ENCODE peak calls at places on chromosomes 16 and 17, in seven cellular contexts. L is prostate gland; Y is transverse colon; X is K562; V is CD8-positive, alpha-beta T cell; P is Caco-2; Q is lower lobe of right lung. H is an unnamed sample.

GRCh38 chr16:76441391-76441790 is 164.2 kb downstream of the CNTNAP4 start:
- DNase-seq in L (no peak), Y (no peak), P (no peak), V (no peak), Q (no peak), X (no peak), H (no peak)

GRCh38 chr17:40517981-40518380 is 16.6 kb upstream of the TNS4 start:
- DNase-seq in X (no peak), Y (no peak), Q (no peak), V (no peak), P (no peak), L (no peak), H (no peak)

GRCh38 chr17:78342438-78343098 is 17.3 kb downstream of the SOCS3 start:
- DNase-seq in Y (no peak), V (no peak), X (no peak), P (no peak), Q (peak; percentile 53), L (no peak), H (no peak)

GRCh38 chr16:84518804-84519341 is 14.4 kb upstream of the MEAK7 start:
- DNase-seq in L (no peak), Y (peak; percentile 50), P (no peak), V (peak; percentile 46), Q (peak; percentile 37), X (no peak), H (no peak)

GRCh38 chr16:76970087-76970744 is 220.8 kb upstream of the MON1B start:
- DNase-seq in L (no peak), V (no peak), Q (no peak), Y (no peak), X (no peak), P (no peak), H (no peak)

GRCh38 chr17:40813804-40814203 is 8.6 kb downstream of the KRT10 start:
- DNase-seq in V (no peak), Y (no peak), P (no peak), X (no peak), L (no peak), Q (no peak), H (no peak)

GRCh38 chr17:48382989-48383388 is 47.0 kb downstream of the SKAP1 start:
- DNase-seq in V (no peak), P (no peak), X (no peak), Y (no peak), Q (no peak), L (no peak), H (no peak)

GRCh38 chr16:74275031-74275636 is 21.5 kb upstream of the PSMD7 start:
- DNase-seq in V (no peak), Y (no peak), X (peak; percentile 39), L (no peak), Q (no peak), P (peak; percentile 20), H (no peak)

GRCh38 chr17:55023626-55024025 is 55.1 kb downstream of the STXBP4 start:
- DNase-seq in X (no peak), Y (no peak), P (no peak), Q (no peak), V (no peak), L (no peak), H (no peak)

GRCh38 chr17:46056800-46057304 is 57.8 kb downstream of the STH start:
- DNase-seq in X (no peak), V (no peak), Y (no peak), Q (no peak), L (no peak), P (no peak), H (no peak)

GRCh38 chr17:29936724-29937123 is 4.7 kb upstream of the EFCAB5 start:
- DNase-seq in L (no peak), Y (no peak), P (no peak), X (no peak), Q (no peak), V (no peak), H (no peak)

GRCh38 chr17:33904438-33904837 is 350.6 kb upstream of the CCL2 start:
- DNase-seq in L (no peak), V (no peak), P (no peak), Y (no peak), Q (no peak), X (peak; percentile 86), H (no peak)

GRCh38 chr17:39738568-39738901 is 797 bp downstream of the GRB7 start:
- DNase-seq in Y (peak; percentile 76), Q (no peak), P (peak; percentile 70), V (no peak), X (peak; percentile 49), L (peak; percentile 74), H (no peak)

GRCh38 chr17:2174048-2174447 is 119.1 kb downstream of the HIC1 start:
- DNase-seq in P (no peak), L (no peak), Q (no peak), X (no peak), Y (no peak), V (no peak), H (no peak)

GRCh38 chr17:5702951-5703510 is 118.7 kb upstream of the NLRP1 start:
- DNase-seq in V (no peak), L (no peak), Y (no peak), Q (no peak), X (no peak), P (no peak), H (no peak)

GRCh38 chr16:26710475-26710874 is 356.3 kb upstream of the C16orf82 start:
- DNase-seq in X (no peak), P (no peak), Q (no peak), L (no peak), Y (no peak), V (no peak), H (no peak)

GRCh38 chr17:55285340-55286301 is 20.9 kb downstream of the HLF start:
- DNase-seq in P (peak; percentile 75), X (no peak), L (peak; percentile 94), V (no peak), Y (peak; percentile 87), Q (peak; percentile 88), H (no peak)

GRCh38 chr17:7848665-7849184 is 6.1 kb upstream of the TMEM88 start:
- DNase-seq in L (no peak), P (no peak), Q (no peak), V (no peak), Y (no peak), X (no peak), H (no peak)

GRCh38 chr16:2830355-2830695 is 222 bp downstream of the ZG16B start:
- DNase-seq in X (no peak), L (no peak), V (no peak), P (no peak), Y (no peak), Q (no peak), H (no peak)

GRCh38 chr16:2829501-2830354 is at the start of gene ZG16B:
- DNase-seq in V (no peak), Q (peak; percentile 42), X (no peak), P (no peak), L (peak; percentile 88), Y (peak; percentile 65), H (no peak)

GRCh38 chr16:2828521-2828840 is 1.6 kb upstream of the ZG16B start:
- DNase-seq in Q (peak; percentile 42), X (no peak), V (no peak), L (no peak), P (no peak), Y (no peak), H (no peak)

GRCh38 chr16:2827831-2828520 is 2.1 kb upstream of the ZG16B start:
- DNase-seq in V (no peak), X (no peak), L (no peak), Y (no peak), Q (peak; percentile 25), P (no peak), H (no peak)

DNA sequence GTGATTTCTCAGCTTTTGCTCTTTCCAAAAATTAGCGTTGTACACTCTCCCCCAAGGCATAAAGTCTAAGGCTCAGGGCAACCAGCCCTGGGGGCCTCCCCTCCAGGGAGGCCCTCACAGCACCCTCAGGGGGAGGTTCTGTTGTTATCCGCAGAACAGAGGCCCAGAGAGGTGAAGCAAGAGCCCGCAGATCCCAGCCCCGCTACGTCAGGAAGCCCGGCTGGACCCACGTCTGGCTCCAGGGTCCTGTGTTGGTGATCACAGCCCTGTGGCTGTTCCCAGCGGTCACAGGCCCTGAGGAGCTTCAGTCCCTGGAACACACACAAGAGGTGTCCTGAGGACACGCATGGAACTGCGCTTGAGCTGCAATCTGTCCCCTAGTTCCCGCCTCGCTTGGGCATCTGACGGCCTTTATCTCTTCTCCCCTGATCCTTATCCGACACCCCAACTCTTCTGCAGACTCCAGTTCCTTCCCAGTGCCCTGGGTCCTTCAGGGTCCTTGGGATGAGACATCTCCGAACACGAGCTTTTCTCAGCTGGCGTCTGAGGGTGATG is 1.1 kb upstream of the ZG16B start:
- DNase-seq in Q (peak; percentile 16), P (no peak), X (no peak), Y (no peak), V (no peak), L (no peak), H (no peak)
- H3K4me3 ChIP-seq in Q (no peak overlapping the region), P (no peak overlapping the region), X (no peak overlapping the region), Y (no peak overlapping the region), V (no peak overlapping the region), L (no peak overlapping the region), H (no peak overlapping the region)

DNA sequence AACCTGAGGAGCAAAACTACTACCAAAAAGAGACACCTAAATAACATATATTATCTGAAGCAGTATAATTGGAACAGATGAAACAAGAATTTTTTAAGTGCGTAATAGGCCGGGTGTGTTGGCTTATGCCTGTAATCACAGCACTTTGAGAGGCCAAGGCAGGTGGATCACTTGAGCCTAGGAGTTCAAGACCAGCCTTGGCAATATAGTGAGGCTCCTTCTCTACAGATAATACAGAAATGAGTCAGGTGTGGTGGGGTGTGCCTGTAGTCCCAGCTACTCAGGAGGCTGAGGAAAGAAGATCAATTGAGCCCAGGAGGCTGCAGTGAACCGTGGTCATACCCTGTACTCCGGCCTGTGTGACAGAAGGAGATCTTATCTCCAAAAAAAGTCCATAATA is 294.2 kb upstream of the AXIN2 start:
- DNase-seq in P (no peak), X (no peak), V (no peak), Q (no peak), Y (no peak), L (no peak), H (no peak)
- H3K4me1 ChIP-seq in P (no peaks in the 10 kb centered on the region), X (no peaks in the 10 kb centered on the region), V (no peaks in the 10 kb centered on the region), Q (no peaks in the 10 kb centered on the region), Y (no peaks in the 10 kb centered on the region), L (no peaks in the 10 kb centered on the region), H (no peaks in the 10 kb centered on the region)

GRCh38 chr17:75981019-75981615 is 2.1 kb downstream of the TEN1 start:
- DNase-seq in X (no peak), Q (no peak), Y (no peak), V (no peak), P (no peak), L (no peak), H (no peak)
- H3K4me3 ChIP-seq in X (no peak overlapping the region), Q (no peak overlapping the region), Y (no peak overlapping the region), V (no peak overlapping the region), P (no peak overlapping the region), L (no peak overlapping the region), H (no peak overlapping the region)

GRCh38 chr16:57473176-57473840 is 10.8 kb downstream of the POLR2C start:
- DNase-seq in Y (no peak), X (no peak), Q (no peak), P (no peak), L (no peak), V (no peak), H (no peak)

GRCh38 chr16:57474671-57475661 is 11.3 kb downstream of the DOK4 start:
- DNase-seq in L (no peak), P (no peak), Y (no peak), X (no peak), Q (no peak), V (no peak), H (no peak)

GRCh38 chr16:57471852-57472664 is 9.6 kb downstream of the POLR2C start:
- DNase-seq in V (no peak), X (no peak), L (no peak), Y (peak; percentile 69), P (peak; percentile 40), Q (no peak), H (no peak)

GRCh38 chr16:57472665-57473060 is 10.2 kb downstream of the POLR2C start:
- DNase-seq in L (no peak), Y (no peak), Q (no peak), X (no peak), V (no peak), P (no peak), H (no peak)

GRCh38 chr16:57473906-57474305 is 11.4 kb downstream of the POLR2C start:
- DNase-seq in L (no peak), P (no peak), V (no peak), X (no peak), Q (no peak), Y (no peak), H (no peak)
- H3K4me1 ChIP-seq in L (no peaks in the 10 kb centered on the region), P (peaks cover 37% of the 10 kb centered on the region), V (peaks cover 15% of the 10 kb centered on the region), X (peaks cover 11% of the 10 kb centered on the region), Q (peaks cover 61% of the 10 kb centered on the region), Y (peaks cover 39% of the 10 kb centered on the region), H (peaks cover 54% of the 10 kb centered on the region)